ENCODE peak calls at places on chromosomes 4 and X, in six cellular contexts. B is GM20000, Z is progenitor cell of endocrine pancreas, R is T-helper 9 cell, N is AG09319, L is SK-MEL-5. X is an unnamed sample.

GRCh38 chr4:170068438-170069128 is 21.2 kb downstream of the AADAT start:
- DNase-seq in B (no peak), Z (no peak), N (no peak), L (no peak), R (no peak), X (no peak)

GRCh38 chr4:148442830-148443549 is 776 bp upstream of the NR3C2 start:
- DNase-seq in Z (no peak), L (no peak), B (peak), N (no peak), R (no peak), X (no peak)

GRCh38 chr4:8537041-8537461 is 43.1 kb upstream of the GPR78 start:
- DNase-seq in B (no peak), R (no peak), N (peak), L (peak), Z (no peak), X (no peak)

GRCh38 chrX:45513042-45513441 is 312.4 kb upstream of the DIPK2B start:
- DNase-seq in R (no peak), Z (no peak), L (peak), B (no peak), N (no peak), X (no peak)

GRCh38 chrX:13816899-13817298 is at the start of gene GPM6B:
- DNase-seq in Z (no peak), N (no peak), L (no peak), R (no peak), B (no peak), X (no peak)

GRCh38 chr4:182207806-182208483 is 35.3 kb upstream of the TENM3 start:
- DNase-seq in L (peak), R (no peak), Z (no peak), N (no peak), B (no peak), X (no peak)

GRCh38 chr4:36747277-36748129 is 466.1 kb downstream of the DTHD1 start:
- DNase-seq in B (no peak), R (no peak), Z (no peak), L (no peak), N (no peak), X (no peak)

GRCh38 chr4:62512271-62512670 is 1312.1 kb downstream of the ADGRL3 start:
- DNase-seq in N (no peak), B (no peak), Z (no peak), R (no peak), L (no peak), X (no peak)